ENCODE peak calls at places on chromosomes 4 and X, in seven cellular contexts. One of them, this sample, is unnamed. For H3K4me1, the result is how much of the 10 kb centered on the place peaks cover.

GRCh38 chr4:122744229-122744628 is 11.7 kb downstream of the BBS12 start:
- DNase-seq in Peyer's patch: no peak
- DNase-seq in GM23248: peak
- DNase-seq in neural progenitor cell: no peak
- DNase-seq in right cardiac atrium: no peak
- DNase-seq in small intestine: peak
- DNase-seq in tibial artery: no peak
- DNase-seq in this sample: no peak

GRCh38 chrX:42748067-42748850 is 29.7 kb downstream of the PPP1R2C start:
- DNase-seq in tibial artery: no peak
- DNase-seq in Peyer's patch: no peak
- DNase-seq in small intestine: no peak
- DNase-seq in neural progenitor cell: no peak
- DNase-seq in GM23248: no peak
- DNase-seq in right cardiac atrium: no peak
- DNase-seq in this sample: no peak

GRCh38 chrX:105564536-105564935 is 257.8 kb upstream of the NRK start:
- DNase-seq in small intestine: no peak
- DNase-seq in right cardiac atrium: no peak
- DNase-seq in tibial artery: no peak
- DNase-seq in GM23248: no peak
- DNase-seq in Peyer's patch: no peak
- DNase-seq in neural progenitor cell: no peak
- DNase-seq in this sample: no peak

GRCh38 chrX:110509778-110510510 is 151.3 kb downstream of the RTL9 start:
- DNase-seq in neural progenitor cell: peak
- DNase-seq in GM23248: peak
- DNase-seq in Peyer's patch: no peak
- DNase-seq in tibial artery: no peak
- DNase-seq in right cardiac atrium: no peak
- DNase-seq in small intestine: no peak
- DNase-seq in this sample: no peak

GRCh38 chrX:15165832-15166231 is 104.1 kb downstream of the ASB9 start:
- DNase-seq in tibial artery: no peak
- DNase-seq in Peyer's patch: no peak
- DNase-seq in GM23248: no peak
- DNase-seq in small intestine: no peak
- DNase-seq in neural progenitor cell: no peak
- DNase-seq in right cardiac atrium: no peak
- DNase-seq in this sample: no peak

GRCh38 chr4:61068745-61069144 is 131.4 kb upstream of the ADGRL3 start:
- DNase-seq in tibial artery: no peak
- DNase-seq in Peyer's patch: no peak
- DNase-seq in neural progenitor cell: no peak
- DNase-seq in GM23248: no peak
- DNase-seq in right cardiac atrium: peak
- DNase-seq in small intestine: no peak
- DNase-seq in this sample: no peak

GRCh38 chrX:104742345-104742744 is 176.3 kb downstream of the IL1RAPL2 start:
- DNase-seq in GM23248: no peak
- DNase-seq in small intestine: no peak
- DNase-seq in Peyer's patch: no peak
- DNase-seq in neural progenitor cell: no peak
- DNase-seq in right cardiac atrium: no peak
- DNase-seq in tibial artery: no peak
- DNase-seq in this sample: no peak

GRCh38 chr4:155546451-155546850 is 120.2 kb upstream of the GUCY1A1 start:
- DNase-seq in neural progenitor cell: no peak
- DNase-seq in tibial artery: no peak
- DNase-seq in right cardiac atrium: no peak
- DNase-seq in GM23248: peak
- DNase-seq in small intestine: no peak
- DNase-seq in Peyer's patch: no peak
- DNase-seq in this sample: no peak

GRCh38 chr4:182273191-182273935 is 30.2 kb downstream of the TENM3 start:
- DNase-seq in tibial artery: no peak
- DNase-seq in neural progenitor cell: peak
- DNase-seq in Peyer's patch: no peak
- DNase-seq in small intestine: no peak
- DNase-seq in GM23248: no peak
- DNase-seq in right cardiac atrium: no peak
- DNase-seq in this sample: no peak

GRCh38 chr4:128241425-128241913 is 46.1 kb downstream of the PGRMC2 start:
- DNase-seq in GM23248: peak
- DNase-seq in small intestine: no peak
- DNase-seq in Peyer's patch: no peak
- DNase-seq in tibial artery: no peak
- DNase-seq in neural progenitor cell: no peak
- DNase-seq in right cardiac atrium: no peak
- DNase-seq in this sample: no peak

GRCh38 chrX:30888526-30889146 is 418 bp downstream of the TAB3 start:
- DNase-seq in tibial artery: no peak
- DNase-seq in neural progenitor cell: no peak
- DNase-seq in small intestine: peak
- DNase-seq in Peyer's patch: no peak
- DNase-seq in right cardiac atrium: no peak
- DNase-seq in GM23248: peak
- DNase-seq in this sample: no peak

GRCh38 chr4:24143741-24144140 is 253.9 kb upstream of the PPARGC1A start:
- DNase-seq in tibial artery: peak
- DNase-seq in small intestine: no peak
- DNase-seq in GM23248: no peak
- DNase-seq in right cardiac atrium: no peak
- DNase-seq in Peyer's patch: no peak
- DNase-seq in neural progenitor cell: no peak
- DNase-seq in this sample: no peak

GRCh38 chr4:41912546-41912945 is 22.7 kb upstream of the TMEM33 start:
- DNase-seq in GM23248: no peak
- DNase-seq in Peyer's patch: no peak
- DNase-seq in small intestine: no peak
- DNase-seq in tibial artery: no peak
- DNase-seq in right cardiac atrium: no peak
- DNase-seq in neural progenitor cell: no peak
- DNase-seq in this sample: no peak

GRCh38 chr4:104490770-104491395 is 3.8 kb downstream of the CXXC4 start:
- DNase-seq in tibial artery: peak
- DNase-seq in neural progenitor cell: peak
- DNase-seq in GM23248: peak
- DNase-seq in small intestine: peak
- DNase-seq in Peyer's patch: peak
- DNase-seq in right cardiac atrium: peak
- DNase-seq in this sample: peak

GRCh38 chrX:2497961-2498780 is 2.6 kb downstream of the DHRSX start:
- DNase-seq in GM23248: peak
- DNase-seq in Peyer's patch: no peak
- DNase-seq in small intestine: peak
- DNase-seq in tibial artery: peak
- DNase-seq in right cardiac atrium: no peak
- DNase-seq in neural progenitor cell: no peak
- DNase-seq in this sample: no peak

GRCh38 chr4:20194079-20195013 is 57.4 kb upstream of the SLIT2 start:
- DNase-seq in Peyer's patch: no peak
- DNase-seq in tibial artery: no peak
- DNase-seq in small intestine: no peak
- DNase-seq in GM23248: peak
- DNase-seq in neural progenitor cell: no peak
- DNase-seq in right cardiac atrium: no peak
- DNase-seq in this sample: no peak

GRCh38 chr4:15434086-15434485 is 6.3 kb downstream of the C1QTNF7 start:
- DNase-seq in small intestine: no peak
- DNase-seq in Peyer's patch: no peak
- DNase-seq in tibial artery: no peak
- DNase-seq in GM23248: peak
- DNase-seq in neural progenitor cell: no peak
- DNase-seq in right cardiac atrium: no peak
- DNase-seq in this sample: no peak

GRCh38 chrX:47160781-47161180 is 15.8 kb downstream of the RBM10 start:
- DNase-seq in right cardiac atrium: no peak
- DNase-seq in GM23248: peak
- DNase-seq in tibial artery: no peak
- DNase-seq in Peyer's patch: no peak
- DNase-seq in small intestine: no peak
- DNase-seq in neural progenitor cell: no peak
- DNase-seq in this sample: no peak

DNA sequence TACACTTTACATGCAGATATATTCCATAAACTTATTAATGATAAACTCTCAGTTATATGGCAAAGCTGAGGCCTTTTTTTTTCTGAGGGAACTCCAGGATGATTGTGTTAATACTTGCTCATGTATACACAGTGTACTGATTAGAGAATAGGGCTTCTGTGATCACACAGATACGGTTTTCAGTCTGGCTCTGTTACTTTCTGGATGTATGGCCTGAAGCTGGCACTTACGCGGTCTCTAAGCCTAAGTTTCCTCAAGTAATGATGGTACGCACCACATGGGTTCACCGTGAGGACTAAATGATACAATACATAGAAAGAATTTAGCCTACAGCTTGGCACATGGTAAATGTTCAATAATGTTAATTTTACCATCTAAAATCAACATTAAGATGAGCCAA is 73.8 kb downstream of the SEC24D start:
- DNase-seq in GM23248: no peak
- DNase-seq in right cardiac atrium: no peak
- DNase-seq in neural progenitor cell: no peak
- DNase-seq in small intestine: no peak
- DNase-seq in tibial artery: no peak
- DNase-seq in Peyer's patch: no peak
- DNase-seq in this sample: no peak
- H3K4me1 ChIP-seq in GM23248: half or more
- H3K4me1 ChIP-seq in right cardiac atrium: under half
- H3K4me1 ChIP-seq in neural progenitor cell: under half
- H3K4me1 ChIP-seq in small intestine: under half
- H3K4me1 ChIP-seq in tibial artery: under half
- H3K4me1 ChIP-seq in Peyer's patch: under half
- H3K4me1 ChIP-seq in this sample: half or more

GRCh38 chr4:102826105-102826889 is 1.1 kb downstream of the UBE2D3 start:
- DNase-seq in small intestine: no peak
- DNase-seq in GM23248: no peak
- DNase-seq in tibial artery: no peak
- DNase-seq in Peyer's patch: no peak
- DNase-seq in right cardiac atrium: no peak
- DNase-seq in neural progenitor cell: peak
- DNase-seq in this sample: no peak

GRCh38 chr4:102825261-102826071 is 1.9 kb downstream of the UBE2D3 start:
- DNase-seq in right cardiac atrium: no peak
- DNase-seq in GM23248: peak
- DNase-seq in neural progenitor cell: peak
- DNase-seq in tibial artery: no peak
- DNase-seq in Peyer's patch: no peak
- DNase-seq in small intestine: peak
- DNase-seq in this sample: no peak

GRCh38 chr4:102823897-102824296 is 3.5 kb downstream of the UBE2D3 start:
- DNase-seq in right cardiac atrium: no peak
- DNase-seq in Peyer's patch: no peak
- DNase-seq in small intestine: peak
- DNase-seq in tibial artery: no peak
- DNase-seq in GM23248: peak
- DNase-seq in neural progenitor cell: no peak
- DNase-seq in this sample: no peak

GRCh38 chr4:102823464-102823863 is 3.9 kb downstream of the UBE2D3 start:
- DNase-seq in GM23248: no peak
- DNase-seq in tibial artery: no peak
- DNase-seq in neural progenitor cell: no peak
- DNase-seq in Peyer's patch: no peak
- DNase-seq in small intestine: no peak
- DNase-seq in right cardiac atrium: no peak
- DNase-seq in this sample: no peak

GRCh38 chr4:102824398-102824797 is 3.0 kb downstream of the UBE2D3 start:
- DNase-seq in small intestine: no peak
- DNase-seq in tibial artery: no peak
- DNase-seq in GM23248: peak
- DNase-seq in Peyer's patch: no peak
- DNase-seq in neural progenitor cell: no peak
- DNase-seq in right cardiac atrium: no peak
- DNase-seq in this sample: no peak
- H3K4me1 ChIP-seq in small intestine: under half
- H3K4me1 ChIP-seq in tibial artery: under half
- H3K4me1 ChIP-seq in GM23248: half or more
- H3K4me1 ChIP-seq in Peyer's patch: under half
- H3K4me1 ChIP-seq in neural progenitor cell: under half
- H3K4me1 ChIP-seq in right cardiac atrium: under half
- H3K4me1 ChIP-seq in this sample: half or more

GRCh38 chr4:80787306-80787705 is 243.2 kb upstream of the BMP3 start:
- DNase-seq in small intestine: no peak
- DNase-seq in Peyer's patch: no peak
- DNase-seq in right cardiac atrium: no peak
- DNase-seq in tibial artery: no peak
- DNase-seq in neural progenitor cell: no peak
- DNase-seq in GM23248: no peak
- DNase-seq in this sample: no peak

GRCh38 chr4:80788798-80789197 is 241.7 kb upstream of the BMP3 start:
- DNase-seq in right cardiac atrium: no peak
- DNase-seq in GM23248: peak
- DNase-seq in Peyer's patch: no peak
- DNase-seq in small intestine: peak
- DNase-seq in neural progenitor cell: no peak
- DNase-seq in tibial artery: no peak
- DNase-seq in this sample: no peak

DNA sequence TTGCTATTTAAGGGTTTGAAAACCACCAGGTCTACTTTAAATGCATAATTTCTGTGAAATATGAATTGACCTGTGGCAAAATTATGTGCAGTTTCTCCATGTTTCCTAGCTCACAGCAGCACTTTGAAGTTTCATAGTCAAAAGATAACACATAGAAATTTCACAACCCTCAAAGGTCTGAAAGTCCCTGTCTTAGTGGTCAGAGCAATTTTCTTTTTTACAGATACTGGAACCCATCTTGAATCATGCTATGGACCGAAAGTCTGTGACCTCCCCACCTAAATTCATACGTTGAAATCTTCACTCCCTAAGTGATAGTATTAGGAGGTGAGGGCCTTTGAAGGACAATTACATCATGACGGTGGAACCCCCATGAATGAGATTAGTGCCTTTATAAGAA is 240.4 kb upstream of the BMP3 start:
- DNase-seq in tibial artery: no peak
- DNase-seq in GM23248: no peak
- DNase-seq in neural progenitor cell: no peak
- DNase-seq in right cardiac atrium: no peak
- DNase-seq in small intestine: no peak
- DNase-seq in Peyer's patch: no peak
- DNase-seq in this sample: no peak
- H3K4me1 ChIP-seq in tibial artery: under half
- H3K4me1 ChIP-seq in GM23248: under half
- H3K4me1 ChIP-seq in neural progenitor cell: under half
- H3K4me1 ChIP-seq in right cardiac atrium: under half
- H3K4me1 ChIP-seq in small intestine: under half
- H3K4me1 ChIP-seq in Peyer's patch: under half
- H3K4me1 ChIP-seq in this sample: under half

DNA sequence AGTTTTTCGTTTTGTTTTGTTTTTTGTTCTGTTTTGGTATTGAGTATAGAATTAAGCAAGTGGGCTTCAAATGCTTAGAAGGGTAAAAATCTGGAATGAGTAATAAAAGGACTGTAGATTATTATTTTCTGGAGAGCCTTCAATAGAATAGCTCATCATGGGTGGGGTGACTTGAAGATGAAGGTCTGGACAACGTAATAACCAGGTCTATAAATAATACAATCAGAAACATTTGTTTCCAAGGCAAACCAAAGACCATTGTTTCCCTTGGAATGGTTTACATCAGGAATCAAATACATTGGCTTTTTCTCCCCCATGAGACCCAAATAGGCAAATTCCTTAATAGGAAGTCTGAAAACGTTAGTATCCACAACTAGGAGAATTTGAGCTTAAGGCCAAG is 721.6 kb downstream of the RPA4 start:
- DNase-seq in right cardiac atrium: no peak
- DNase-seq in Peyer's patch: no peak
- DNase-seq in neural progenitor cell: no peak
- DNase-seq in GM23248: no peak
- DNase-seq in tibial artery: no peak
- DNase-seq in small intestine: no peak
- DNase-seq in this sample: no peak
- H3K4me1 ChIP-seq in right cardiac atrium: under half
- H3K4me1 ChIP-seq in Peyer's patch: under half
- H3K4me1 ChIP-seq in neural progenitor cell: under half
- H3K4me1 ChIP-seq in GM23248: under half
- H3K4me1 ChIP-seq in tibial artery: under half
- H3K4me1 ChIP-seq in small intestine: under half
- H3K4me1 ChIP-seq in this sample: under half

This sample was measured in heart right ventricle.